ENCODE peak calls at places on chromosome 3, in eight cellular contexts. O is aorta, A is spleen, E is fibroblast of lung, V is dorsolateral prefrontal cortex, N is tibial nerve, U is GM23338, P is Karpas-422. X is an unnamed sample.

GRCh38 chr3:146131616-146132410 is 29.2 kb downstream of the PLOD2 start:
- DNase-seq in V (no peak), N (no peak), U (no peak), A (no peak), E (peak; percentile 72), O (no peak), P (peak; percentile 34), X (no peak)

GRCh38 chr3:39541442-39541841 is 74.0 kb downstream of the MOBP start:
- DNase-seq in P (no peak), A (no peak), N (no peak), O (no peak), U (no peak), E (no peak), V (no peak), X (no peak)

GRCh38 chr3:26099692-26100091 is 309.8 kb downstream of the OXSM start:
- DNase-seq in N (no peak), V (no peak), O (no peak), U (no peak), A (no peak), E (peak; percentile 0), P (no peak), X (no peak)

GRCh38 chr3:127491323-127491722 is 99.2 kb downstream of the TPRA1 start:
- DNase-seq in U (no peak), E (no peak), A (no peak), O (no peak), N (no peak), P (peak; percentile 33), V (no peak), X (no peak)

GRCh38 chr3:108388136-108389132 is 92.1 kb downstream of the HHLA2 start:
- DNase-seq in A (no peak), U (no peak), V (no peak), E (no peak), O (no peak), P (peak; percentile 38), N (no peak), X (no peak)

GRCh38 chr3:128787256-128788253 is 61.6 kb downstream of the RAB7A start:
- DNase-seq in O (no peak), P (peak; percentile 74), U (peak; percentile 82), A (no peak), V (no peak), E (no peak), N (no peak), X (no peak)

GRCh38 chr3:189369636-189370035 is 197.9 kb downstream of the TPRG1 start:
- DNase-seq in P (no peak), E (no peak), N (no peak), A (no peak), U (no peak), V (no peak), O (no peak), X (no peak)

GRCh38 chr3:185216587-185216918 is 37.3 kb downstream of the EHHADH start:
- DNase-seq in A (no peak), E (no peak), P (no peak), O (peak; percentile 53), U (peak; percentile 52), V (no peak), N (no peak), X (no peak)

GRCh38 chr3:17891139-17891850 is 148.9 kb upstream of the TBC1D5 start:
- DNase-seq in V (no peak), N (no peak), U (no peak), P (no peak), O (no peak), A (no peak), E (no peak), X (no peak)

GRCh38 chr3:113035387-113035982 is 44.7 kb downstream of the GTPBP8 start:
- DNase-seq in V (peak; percentile 11), A (no peak), U (peak; percentile 92), E (peak; percentile 63), O (no peak), N (no peak), P (peak; percentile 79), X (no peak)

GRCh38 chr3:18946524-18946923 is 201.8 kb upstream of the KCNH8 start:
- DNase-seq in N (no peak), E (no peak), A (no peak), U (peak; percentile 48), V (no peak), O (no peak), P (no peak), X (no peak)

GRCh38 chr3:186826316-186826977 is 16.1 kb upstream of the ADIPOQ start:
- DNase-seq in A (peak; percentile 81), U (peak; percentile 33), P (peak; percentile 70), O (no peak), N (no peak), E (no peak), V (peak; percentile 6), X (no peak)

GRCh38 chr3:66376568-66376967 is 124.3 kb downstream of the LRIG1 start:
- DNase-seq in V (no peak), U (no peak), O (no peak), P (no peak), A (no peak), N (no peak), E (peak; percentile 95), X (no peak)

GRCh38 chr3:124386006-124386405 is 344.2 kb upstream of the UMPS start:
- DNase-seq in O (no peak), E (no peak), V (no peak), P (no peak), U (no peak), A (no peak), N (no peak), X (no peak)

GRCh38 chr3:175591375-175591774 is 732.2 kb downstream of the NAALADL2 start:
- DNase-seq in O (no peak), V (no peak), U (no peak), P (no peak), N (no peak), E (no peak), A (no peak), X (no peak)

GRCh38 chr3:185153861-185154629 is 1.2 kb upstream of the C3orf70 start:
- DNase-seq in E (no peak), V (peak; percentile 83), A (no peak), P (no peak), O (no peak), N (no peak), U (peak; percentile 57), X (no peak)

GRCh38 chr3:73018790-73019441 is 22.3 kb downstream of the PPP4R2 start:
- DNase-seq in O (no peak), V (no peak), P (no peak), N (no peak), E (no peak), U (no peak), A (no peak), X (no peak)

GRCh38 chr3:23085256-23085655 is 117.9 kb upstream of the UBE2E2 start:
- DNase-seq in E (peak; percentile 62), O (no peak), V (no peak), N (no peak), P (no peak), A (no peak), U (no peak), X (no peak)

GRCh38 chr3:34247401-34247800 is 449.0 kb downstream of the PDCD6IP start:
- DNase-seq in P (no peak), A (no peak), V (no peak), U (no peak), E (no peak), N (no peak), O (no peak), X (no peak)

GRCh38 chr3:12127366-12127765 is 31.3 kb downstream of the TIMP4 start:
- DNase-seq in U (no peak), P (no peak), O (no peak), V (peak; percentile 34), N (no peak), E (no peak), A (no peak), X (no peak)

DNA sequence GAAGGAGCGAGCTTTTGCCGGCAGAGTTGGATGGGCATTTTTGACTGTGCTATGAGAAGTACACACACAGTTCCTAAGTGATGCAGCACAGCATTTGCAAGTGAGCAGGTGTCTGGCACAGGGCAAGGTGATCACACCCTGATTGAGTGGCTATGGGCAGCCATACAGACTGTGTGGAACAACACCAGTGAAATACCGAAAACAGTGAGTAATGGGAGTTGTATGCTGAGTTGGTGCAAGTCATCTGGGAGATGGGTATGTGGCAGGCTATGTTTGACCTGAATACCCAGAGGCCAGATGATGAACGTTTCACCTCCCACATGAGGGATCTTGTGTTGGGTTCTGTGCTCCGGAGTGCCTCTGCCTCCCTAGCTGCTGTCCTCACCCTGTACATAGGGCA is 53.5 kb upstream of the TIPARP start:
- DNase-seq in P (no peak), N (no peak), E (no peak), O (no peak), A (no peak), U (no peak), V (no peak), X (no peak)
- H3K4me3 ChIP-seq in P (no peak overlapping the region), N (no peak overlapping the region), E (no peak overlapping the region), O (no peak overlapping the region), A (no peak overlapping the region), U (no peak overlapping the region), V (no peak overlapping the region), X (no peak overlapping the region)

DNA sequence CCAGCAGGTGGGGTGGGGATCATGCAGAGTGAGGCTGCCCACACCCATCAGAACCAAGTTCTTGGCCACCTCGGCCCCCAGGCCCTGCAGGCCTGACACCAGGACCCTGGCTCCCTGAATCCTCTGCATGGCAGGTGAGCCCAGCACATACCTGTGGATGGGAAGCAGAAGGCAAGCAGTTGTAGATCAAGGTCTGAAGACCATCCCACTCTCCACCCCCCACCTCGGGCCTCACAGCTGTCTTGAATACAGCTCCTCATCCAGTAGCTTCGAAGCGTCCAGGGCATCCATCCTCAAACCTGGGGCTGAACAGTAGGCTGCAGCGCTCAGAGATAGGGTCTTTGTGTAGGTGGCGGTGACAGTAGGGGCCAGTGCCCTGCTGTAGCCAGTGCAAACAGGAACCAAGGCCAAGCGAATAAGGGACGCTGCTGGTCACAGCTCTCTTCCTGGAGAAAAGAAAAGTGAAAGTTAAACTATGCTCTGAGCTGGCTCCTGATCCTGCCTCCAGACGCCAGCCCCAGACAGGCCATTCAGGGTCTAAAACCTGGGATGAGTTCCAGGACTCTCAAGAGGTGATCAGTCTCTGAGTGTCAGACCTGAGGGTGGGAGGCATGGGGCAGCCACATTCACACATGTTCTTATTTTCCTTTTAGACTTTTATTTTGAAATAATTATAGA is at the start of gene UBA7:
- DNase-seq in N (no peak), U (no peak), V (no peak), A (peak; percentile 87), E (peak; percentile 87), O (peak; percentile 72), P (no peak), X (peak; percentile 28)
- H3K4me3 ChIP-seq in N (peak within 1 kb of the TSS; percentile 46), U (no peak within 1 kb of the TSS), V (peak within 1 kb of the TSS; percentile 47), A (peak within 1 kb of the TSS; percentile 56), E (peak within 1 kb of the TSS; percentile 58), O (peak within 1 kb of the TSS; percentile 41), P (peak within 1 kb of the TSS; percentile 19), X (no peak within 1 kb of the TSS)

DNA sequence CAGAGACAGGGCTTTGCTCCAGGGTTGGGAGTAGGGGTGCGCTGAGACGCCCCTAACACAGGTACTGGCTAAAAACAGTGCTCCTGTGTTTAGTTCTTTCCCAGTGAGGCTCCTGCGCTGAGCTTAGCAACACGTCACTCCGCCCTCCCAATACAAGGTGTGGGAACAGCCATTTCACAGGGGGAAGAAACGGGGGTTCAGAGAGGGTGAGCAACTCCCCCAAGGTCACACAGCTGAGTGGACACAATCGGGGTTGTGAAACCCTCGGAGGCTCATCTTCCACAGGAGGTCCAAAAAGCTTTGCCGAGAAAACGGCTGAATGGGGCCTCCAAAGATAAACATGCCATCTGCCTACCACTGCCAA is 628 bp downstream of the PRRT3 start:
- DNase-seq in E (no peak), N (no peak), P (peak; percentile 47), U (peak; percentile 19), A (no peak), V (no peak), O (no peak), X (no peak)
- H3K4me3 ChIP-seq in E (peak overlapping the region; percentile 69), N (peak overlapping the region; percentile 34), P (peak overlapping the region; percentile 93), U (peak overlapping the region; percentile 88), A (peak overlapping the region; percentile 58), V (peak overlapping the region; percentile 69), O (no peak overlapping the region), X (no peak overlapping the region)

GRCh38 chr3:111765136-111765535 is 93.9 kb upstream of the PHLDB2 start:
- DNase-seq in A (no peak), E (no peak), N (no peak), P (no peak), U (no peak), O (no peak), V (no peak), X (no peak)
- H3K4me3 ChIP-seq in A (no peak overlapping the region), E (no peak overlapping the region), N (no peak overlapping the region), P (no peak overlapping the region), U (no peak overlapping the region), O (no peak overlapping the region), V (no peak overlapping the region), X (no peak overlapping the region)